ENCODE peak calls at places on chromosome 4, in ten cellular contexts. Z, E, Y, X, W, J, V, C, U and N are unnamed samples.

GRCh38 chr4:72817012-72817411 is 248.0 kb upstream of the ADAMTS3 start:
- DNase-seq in Z (no peak), E (no peak), Y (no peak), X (no peak), W (peak), J (no peak), V (no peak), C (no peak), U (no peak), N (no peak)

GRCh38 chr4:188113156-188113555 is 3.8 kb upstream of the TRIML2 start:
- DNase-seq in Z (no peak), E (no peak), Y (no peak), X (no peak), W (no peak), J (no peak), V (no peak), C (no peak), U (no peak), N (no peak)

GRCh38 chr4:113411496-113411938 is 350.0 kb downstream of the CAMK2D start:
- DNase-seq in Z (peak), E (peak), Y (peak), X (no peak), W (peak), J (no peak), V (no peak), C (peak), U (no peak), N (peak)

GRCh38 chr4:4512282-4512681 is 29.6 kb downstream of the STX18 start:
- DNase-seq in Z (no peak), E (no peak), Y (no peak), X (no peak), W (no peak), J (no peak), V (no peak), C (no peak), U (no peak), N (no peak)

GRCh38 chr4:82797048-82797590 is 1.5 kb downstream of the SCD5 start:
- DNase-seq in Z (peak), E (no peak), Y (no peak), X (peak), W (peak), J (no peak), V (no peak), C (no peak), U (no peak), N (no peak)

GRCh38 chr4:33073811-33074210 is 2353.6 kb downstream of the PCDH7 start:
- DNase-seq in Z (no peak), E (no peak), Y (peak), X (no peak), W (peak), J (no peak), V (no peak), C (no peak), U (no peak), N (no peak)

GRCh38 chr4:70703695-70704332 is 15.5 kb downstream of the UTP3 start:
- DNase-seq in Z (peak), E (no peak), Y (peak), X (no peak), W (peak), J (no peak), V (peak), C (no peak), U (no peak), N (peak)

GRCh38 chr4:169583563-169583962 is 28.8 kb downstream of the NEK1 start:
- DNase-seq in Z (no peak), E (peak), Y (no peak), X (no peak), W (peak), J (no peak), V (no peak), C (no peak), U (no peak), N (no peak)